ENCODE peak calls at places on chromosomes 2 and 18, in seven cellular contexts. O is left ventricle myocardium inferior, B is H9, S is cardiac fibroblast, J is GM23338, I is nephron progenitor cell, C is astrocyte. M is an unnamed sample.

GRCh38 chr18:55552498-55553189 is 35.3 kb downstream of the TCF4 start:
- DNase-seq in I (no peak), C (peak), B (no peak), O (no peak), S (no peak), J (no peak), M (no peak)

GRCh38 chr2:241913703-241914102 is 44.2 kb downstream of the RTP5 start:
- DNase-seq in J (no peak), I (no peak), O (no peak), C (no peak), S (no peak), B (no peak), M (no peak)

GRCh38 chr18:55647331-55647730 is 59.3 kb upstream of the TCF4 start:
- DNase-seq in J (no peak), S (no peak), B (no peak), I (no peak), O (no peak), C (peak), M (no peak)

GRCh38 chr18:58183226-58183625 is 139.2 kb downstream of the NEDD4L start:
- DNase-seq in S (no peak), J (no peak), C (no peak), B (no peak), I (no peak), O (no peak), M (no peak)

GRCh38 chr18:40159141-40160017 is 1795.7 kb upstream of the PIK3C3 start:
- DNase-seq in S (peak), B (no peak), I (no peak), J (peak), O (no peak), C (peak), M (no peak)

GRCh38 chr2:226446406-226447001 is 353.1 kb downstream of the IRS1 start:
- DNase-seq in J (no peak), C (peak), I (no peak), O (no peak), S (peak), B (no peak), M (no peak)

GRCh38 chr2:17813742-17814458 is 2.4 kb upstream of the MSGN1 start:
- DNase-seq in J (no peak), C (no peak), S (peak), O (peak), I (no peak), B (no peak), M (no peak)

GRCh38 chr2:127389778-127390435 is 2.1 kb upstream of the MAP3K2 start:
- DNase-seq in B (no peak), O (no peak), C (no peak), S (no peak), J (peak), I (no peak), M (no peak)

GRCh38 chr2:23589220-23589647 is 204.3 kb downstream of the KLHL29 start:
- DNase-seq in C (no peak), J (no peak), I (no peak), O (no peak), B (no peak), S (no peak), M (no peak)

GRCh38 chr2:180728928-180729559 is 251.4 kb upstream of the UBE2E3 start:
- DNase-seq in J (no peak), S (peak), C (peak), I (no peak), O (no peak), B (no peak), M (no peak)

GRCh38 chr18:76457475-76457874 is 37.6 kb downstream of the ZNF516 start:
- DNase-seq in S (no peak), O (no peak), C (peak), J (no peak), I (no peak), B (no peak), M (no peak)

GRCh38 chr2:57943271-57943670 is 103.3 kb upstream of the VRK2 start:
- DNase-seq in B (no peak), O (no peak), I (no peak), S (peak), J (peak), C (peak), M (no peak)

GRCh38 chr2:221465776-221466175 is 106.3 kb downstream of the EPHA4 start:
- DNase-seq in I (no peak), B (no peak), S (no peak), O (no peak), C (peak), J (no peak), M (no peak)

GRCh38 chr2:78861546-78861945 is 164.0 kb upstream of the REG3G start:
- DNase-seq in S (peak), I (no peak), J (peak), C (no peak), B (no peak), O (no peak), M (no peak)

GRCh38 chr18:7038330-7038846 is 79.2 kb downstream of the LAMA1 start:
- DNase-seq in I (peak), S (peak), O (peak), C (peak), B (peak), J (peak), M (peak)

GRCh38 chr2:55809875-55810620 is 113.5 kb downstream of the EFEMP1 start:
- DNase-seq in I (no peak), O (peak), S (peak), B (no peak), C (no peak), J (peak), M (no peak)

GRCh38 chr2:9114457-9114856 is 92.2 kb upstream of the ASAP2 start:
- DNase-seq in J (no peak), O (no peak), C (no peak), S (peak), I (no peak), B (no peak), M (no peak)

GRCh38 chr2:174634130-174635014 is 36.8 kb upstream of the WIPF1 start:
- DNase-seq in C (no peak), O (no peak), S (no peak), J (no peak), B (no peak), I (no peak), M (no peak)

GRCh38 chr2:99984781-99985525 is 157.4 kb downstream of the AFF3 start:
- DNase-seq in C (peak), I (no peak), J (peak), O (no peak), B (no peak), S (peak), M (no peak)

DNA sequence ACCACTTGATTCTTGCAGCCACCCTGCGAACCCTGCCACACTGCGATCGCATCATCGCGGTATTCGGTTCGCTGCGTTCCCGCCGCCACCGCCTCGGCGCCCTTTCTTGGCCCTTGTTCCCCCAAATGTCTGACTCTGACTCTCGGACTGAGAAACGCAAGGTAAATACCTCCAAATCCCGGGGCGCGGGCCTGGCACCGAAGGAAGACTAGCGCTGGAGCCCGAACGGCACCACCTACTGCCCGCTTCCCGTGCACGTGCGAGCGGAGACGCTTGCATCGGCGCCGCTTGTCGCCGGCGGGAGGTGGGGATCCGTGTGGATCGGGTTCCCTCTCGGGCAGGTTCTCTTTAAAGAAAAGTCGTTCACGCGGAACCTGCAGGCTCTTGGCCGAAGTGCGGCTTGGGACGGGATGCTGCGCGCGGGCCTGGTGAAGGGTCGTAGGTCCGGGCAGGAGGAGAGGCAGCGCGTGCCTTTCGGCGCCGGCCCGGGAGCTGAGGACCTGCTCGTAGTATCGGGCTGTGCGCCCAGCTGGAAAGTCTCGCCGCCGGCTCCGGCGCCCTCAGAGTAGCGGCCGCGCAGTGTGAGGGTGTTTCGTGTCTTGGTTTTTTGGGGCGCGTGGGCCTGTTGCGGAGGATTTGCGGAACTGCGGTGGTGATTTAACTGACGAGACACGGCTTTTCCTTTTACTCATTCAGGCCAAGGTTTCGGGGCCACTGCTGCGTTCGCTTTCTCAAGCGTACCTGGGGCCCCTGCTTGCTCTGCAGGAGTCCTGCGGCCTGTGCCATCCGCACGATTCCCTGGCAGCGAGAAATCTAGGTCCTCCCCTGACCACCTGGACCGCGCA is 536 bp downstream of the BCL2L11 start:
- DNase-seq in S (peak), C (no peak), J (peak), O (peak), B (peak), I (peak), M (peak)
- TF ChIP-seq CTCF in S (no peak), C (no peak), J (no peak), O (no peak), B (no peak), I (no peak), M (no peak)

DNA sequence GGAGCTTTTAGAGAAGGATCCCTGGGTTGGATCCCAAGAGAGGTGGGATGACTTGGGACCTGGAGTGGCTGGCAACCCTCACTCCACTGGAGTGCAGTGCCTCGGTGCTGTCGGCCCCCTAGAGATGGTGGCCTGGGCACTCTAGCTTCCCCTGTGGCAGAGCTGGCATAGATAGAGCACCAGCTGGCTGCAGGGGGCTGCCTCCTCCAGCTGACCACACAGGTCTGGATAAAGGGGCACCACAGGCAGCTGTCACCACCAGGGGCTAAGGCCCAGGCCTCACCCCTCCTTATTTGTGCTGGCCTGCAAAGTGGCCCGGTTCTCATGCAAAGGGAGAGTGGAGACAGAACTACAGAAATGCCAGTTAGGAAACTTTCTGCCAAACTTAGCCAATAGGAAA is 74.3 kb downstream of the ZBTB7C start:
- DNase-seq in C (no peak), I (no peak), O (no peak), S (no peak), J (no peak), B (no peak), M (no peak)
- TF ChIP-seq CTCF in C (no peak), I (no peak), O (no peak), S (no peak), J (no peak), B (no peak), M (no peak)

GRCh38 chr2:219508933-219509779 is 5.1 kb upstream of the ASIC4 start:
- DNase-seq in S (no peak), O (no peak), B (no peak), I (no peak), J (peak), C (no peak), M (no peak)

GRCh38 chr2:219512524-219513216 is 1.6 kb upstream of the ASIC4 start:
- DNase-seq in B (no peak), C (no peak), O (no peak), S (no peak), J (peak), I (peak), M (peak)

GRCh38 chr2:219511547-219512325 is 2.5 kb upstream of the ASIC4 start:
- DNase-seq in C (no peak), O (no peak), J (peak), S (no peak), B (no peak), I (no peak), M (no peak)

GRCh38 chr2:219509780-219510511 is 4.3 kb upstream of the ASIC4 start:
- DNase-seq in B (peak), J (peak), I (peak), C (no peak), O (peak), S (peak), M (peak)

DNA sequence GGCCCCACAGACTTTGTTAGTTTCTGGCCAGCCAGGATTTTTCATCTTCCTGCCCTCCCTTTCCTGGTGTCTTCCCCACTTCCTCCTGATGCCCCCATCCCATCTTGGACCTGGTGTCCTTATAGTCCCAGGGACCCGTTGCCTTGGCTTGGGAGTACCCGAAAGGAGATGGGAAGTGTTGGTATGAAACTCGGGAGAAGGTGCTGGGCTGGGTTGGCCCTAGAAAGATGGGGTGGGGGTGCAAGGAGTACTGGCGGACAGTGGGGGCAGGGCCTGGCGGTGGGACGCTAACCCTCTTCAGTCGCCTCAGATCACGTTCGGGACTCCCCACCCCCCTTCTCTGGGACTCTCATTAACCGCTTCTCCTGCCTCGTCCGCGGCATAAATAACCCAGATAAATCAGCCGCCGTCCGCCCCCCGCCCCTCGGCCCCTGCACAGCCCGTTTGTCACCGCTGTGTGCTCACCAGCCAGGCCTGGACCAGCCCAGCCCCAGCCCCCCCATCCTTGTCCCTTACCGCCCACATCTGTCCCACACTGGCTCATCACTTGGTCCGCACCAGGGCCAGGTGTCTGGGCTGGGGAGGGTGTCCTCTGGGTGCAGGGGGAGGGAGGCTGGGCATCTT is 3.7 kb upstream of the ASIC4 start:
- DNase-seq in J (peak), B (no peak), O (no peak), C (no peak), I (peak), S (no peak), M (no peak)
- TF ChIP-seq CTCF in J (no peak), B (no peak), O (no peak), C (no peak), I (no peak), S (no peak), M (no peak)

GRCh38 chr2:228689049-228689448 is 507.6 kb upstream of the SPHKAP start:
- DNase-seq in O (no peak), B (peak), J (peak), I (peak), S (peak), C (no peak), M (peak)
- TF ChIP-seq CTCF in O (no peak), B (peak), J (peak), I (peak), S (peak), C (peak), M (peak)

GRCh38 chr18:31646332-31646822 is 38.0 kb downstream of the B4GALT6 start:
- DNase-seq in B (no peak), I (no peak), O (no peak), S (no peak), J (no peak), C (no peak), M (no peak)
- TF ChIP-seq CTCF in B (no peak), I (no peak), O (no peak), S (no peak), J (peak), C (no peak), M (no peak)

GRCh38 chr2:227862741-227863588 is 8.5 kb upstream of the DAW1 start:
- DNase-seq in C (peak), I (no peak), O (no peak), S (peak), B (peak), J (peak), M (no peak)
- TF ChIP-seq CTCF in C (no peak), I (no peak), O (no peak), S (no peak), B (no peak), J (no peak), M (no peak)

DNA sequence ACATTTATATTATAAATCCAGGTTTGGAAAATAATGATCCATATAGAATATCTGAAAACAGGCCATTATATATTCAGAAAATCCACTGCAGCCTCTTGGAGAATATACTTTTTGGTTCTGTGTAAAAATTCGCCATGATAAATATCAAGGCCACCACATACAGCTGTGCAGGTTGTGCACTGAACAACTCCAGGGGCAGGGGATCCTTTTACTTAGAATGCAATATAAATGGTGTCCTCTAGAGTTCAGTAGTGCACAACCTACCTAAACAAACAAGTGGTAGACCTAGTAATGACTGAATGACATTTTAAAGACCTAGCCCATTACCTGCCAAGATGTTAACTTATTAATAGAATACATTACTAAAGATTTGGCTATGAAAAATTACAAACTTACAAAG is 22.4 kb downstream of the MOGAT1 start:
- DNase-seq in S (peak), C (no peak), I (no peak), J (peak), B (no peak), O (no peak), M (no peak)
- TF ChIP-seq CTCF in S (peak), C (peak), I (no peak), J (peak), B (peak), O (peak), M (peak)

GRCh38 chr2:126358122-126358521 is 297.8 kb upstream of the GYPC start:
- DNase-seq in I (no peak), B (no peak), C (no peak), S (no peak), J (no peak), O (no peak), M (no peak)

DNA sequence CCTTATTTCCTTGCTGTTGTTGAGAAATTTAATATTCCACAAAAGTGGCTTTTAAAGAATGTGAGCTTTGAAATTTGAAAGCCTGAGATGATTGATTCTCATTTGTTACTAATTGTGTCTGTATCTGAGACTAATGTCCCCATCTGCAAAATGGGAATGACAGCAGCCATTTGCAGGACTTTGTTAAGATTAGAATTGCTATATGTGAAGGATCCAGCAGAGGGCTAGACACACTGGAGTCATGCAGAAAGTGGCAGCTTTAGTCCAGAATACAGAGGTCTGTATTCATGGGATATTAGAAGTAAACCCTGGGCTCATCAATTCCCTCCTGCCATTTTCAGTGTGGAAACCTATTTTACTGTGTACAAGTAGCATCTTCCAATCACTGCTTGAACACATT is 296.5 kb upstream of the GYPC start:
- DNase-seq in C (no peak), O (no peak), B (no peak), S (peak), J (peak), I (no peak), M (no peak)
- TF ChIP-seq CTCF in C (peak), O (peak), B (peak), S (no peak), J (peak), I (no peak), M (peak)

GRCh38 chr2:42118759-42119569 is 50.2 kb upstream of the EML4 start:
- DNase-seq in J (no peak), S (peak), C (peak), B (no peak), I (no peak), O (no peak), M (no peak)

GRCh38 chr2:42116195-42117181 is 52.7 kb upstream of the EML4 start:
- DNase-seq in J (no peak), B (no peak), C (peak), O (no peak), S (peak), I (no peak), M (no peak)

GRCh38 chr2:42117182-42117579 is 52.0 kb upstream of the EML4 start:
- DNase-seq in I (no peak), C (no peak), B (no peak), O (no peak), J (no peak), S (no peak), M (no peak)

GRCh38 chr2:42115588-42115987 is 53.6 kb upstream of the EML4 start:
- DNase-seq in O (no peak), B (no peak), J (no peak), C (no peak), S (no peak), I (no peak), M (no peak)

GRCh38 chr2:42117923-42118758 is 51.0 kb upstream of the EML4 start:
- DNase-seq in I (no peak), B (peak), C (peak), J (peak), O (no peak), S (peak), M (no peak)
- TF ChIP-seq CTCF in I (no peak), B (no peak), C (no peak), J (no peak), O (no peak), S (no peak), M (no peak)